ENCODE peak calls at places on chromosome 11, in four cellular contexts. One of them, this sample, is unnamed.

GRCh38 chr11:35272391-35272821 is 133.4 kb downstream of the CD44 start:
- DNase-seq in memory B cell: no peak
- DNase-seq in thoracic aorta: no peak
- DNase-seq in NAMALWA: no peak
- DNase-seq in this sample: no peak

GRCh38 chr11:19400296-19400695 is 159.6 kb upstream of the E2F8 start:
- DNase-seq in memory B cell: no peak
- DNase-seq in thoracic aorta: no peak
- DNase-seq in NAMALWA: no peak
- DNase-seq in this sample: no peak

GRCh38 chr11:18749681-18750319 is 23.8 kb upstream of the IGSF22 start:
- DNase-seq in memory B cell: no peak
- DNase-seq in thoracic aorta: no peak
- DNase-seq in NAMALWA: no peak
- DNase-seq in this sample: no peak

GRCh38 chr11:61834278-61835004 is 6.3 kb downstream of the FADS2 start:
- DNase-seq in memory B cell: peak; percentile 29
- DNase-seq in thoracic aorta: no peak
- DNase-seq in NAMALWA: peak; percentile 89
- DNase-seq in this sample: peak; percentile 64

GRCh38 chr11:104846216-104846615 is 52.0 kb downstream of the CASP12 start:
- DNase-seq in memory B cell: no peak
- DNase-seq in thoracic aorta: no peak
- DNase-seq in NAMALWA: no peak
- DNase-seq in this sample: no peak

GRCh38 chr11:122721201-122721963 is 65.9 kb downstream of the UBASH3B start:
- DNase-seq in memory B cell: no peak
- DNase-seq in thoracic aorta: no peak
- DNase-seq in NAMALWA: no peak
- DNase-seq in this sample: no peak

GRCh38 chr11:69460540-69461257 is 20.8 kb upstream of the LINC01488 start:
- DNase-seq in memory B cell: no peak
- DNase-seq in thoracic aorta: no peak
- DNase-seq in NAMALWA: no peak
- DNase-seq in this sample: no peak

GRCh38 chr11:70230151-70230839 is 27.2 kb downstream of the FADD start:
- DNase-seq in memory B cell: no peak
- DNase-seq in thoracic aorta: no peak
- DNase-seq in NAMALWA: no peak
- DNase-seq in this sample: no peak

GRCh38 chr11:122656631-122657101 is 1.1 kb downstream of the UBASH3B start:
- DNase-seq in memory B cell: peak; percentile 30
- DNase-seq in thoracic aorta: no peak
- DNase-seq in NAMALWA: peak; percentile 61
- DNase-seq in this sample: no peak

GRCh38 chr11:96256604-96257003 is 86.4 kb downstream of the MAML2 start:
- DNase-seq in memory B cell: no peak
- DNase-seq in thoracic aorta: no peak
- DNase-seq in NAMALWA: peak; percentile 49
- DNase-seq in this sample: no peak

GRCh38 chr11:111734383-111735261 is 31.6 kb downstream of the PPP2R1B start:
- DNase-seq in memory B cell: no peak
- DNase-seq in thoracic aorta: no peak
- DNase-seq in NAMALWA: no peak
- DNase-seq in this sample: no peak

GRCh38 chr11:117239295-117239694 is 6.8 kb downstream of the RNF214 start:
- DNase-seq in memory B cell: no peak
- DNase-seq in thoracic aorta: no peak
- DNase-seq in NAMALWA: no peak
- DNase-seq in this sample: no peak

GRCh38 chr11:75380716-75381420 is 18.4 kb upstream of the RPS3 start:
- DNase-seq in memory B cell: no peak
- DNase-seq in thoracic aorta: no peak
- DNase-seq in NAMALWA: no peak
- DNase-seq in this sample: no peak

GRCh38 chr11:88529426-88529825 is 191.9 kb upstream of the CTSC start:
- DNase-seq in memory B cell: no peak
- DNase-seq in thoracic aorta: no peak
- DNase-seq in NAMALWA: no peak
- DNase-seq in this sample: no peak

GRCh38 chr11:122895591-122895990 is 13.0 kb downstream of the JHY start:
- DNase-seq in memory B cell: no peak
- DNase-seq in thoracic aorta: no peak
- DNase-seq in NAMALWA: no peak
- DNase-seq in this sample: no peak

GRCh38 chr11:61332266-61332822 is 561 bp downstream of the DDB1 start:
- DNase-seq in memory B cell: no peak
- DNase-seq in thoracic aorta: no peak
- DNase-seq in NAMALWA: peak; percentile 46
- DNase-seq in this sample: no peak

GRCh38 chr11:703515-703914 is 2.5 kb upstream of the EPS8L2 start:
- DNase-seq in memory B cell: no peak
- DNase-seq in thoracic aorta: no peak
- DNase-seq in NAMALWA: no peak
- DNase-seq in this sample: no peak

GRCh38 chr11:88849368-88849767 is 216.4 kb downstream of the GRM5 start:
- DNase-seq in memory B cell: no peak
- DNase-seq in thoracic aorta: no peak
- DNase-seq in NAMALWA: no peak
- DNase-seq in this sample: no peak

GRCh38 chr11:63922673-63923192 is 5.8 kb upstream of the RCOR2 start:
- DNase-seq in memory B cell: no peak
- DNase-seq in thoracic aorta: no peak
- DNase-seq in NAMALWA: no peak
- DNase-seq in this sample: no peak

GRCh38 chr11:9691865-9692264 is 28.0 kb downstream of the SWAP70 start:
- DNase-seq in memory B cell: no peak
- DNase-seq in thoracic aorta: no peak
- DNase-seq in NAMALWA: peak; percentile 53
- DNase-seq in this sample: no peak

GRCh38 chr11:122024278-122024677 is 91.7 kb downstream of the BLID start:
- DNase-seq in memory B cell: no peak
- DNase-seq in thoracic aorta: no peak
- DNase-seq in NAMALWA: no peak
- DNase-seq in this sample: no peak

GRCh38 chr11:69088676-69089146 is 40.0 kb downstream of the TPCN2 start:
- DNase-seq in memory B cell: peak; percentile 73
- DNase-seq in thoracic aorta: peak; percentile 56
- DNase-seq in NAMALWA: peak; percentile 86
- DNase-seq in this sample: peak; percentile 79

GRCh38 chr11:27412192-27412691 is 49.2 kb upstream of the CCDC34 start:
- DNase-seq in memory B cell: no peak
- DNase-seq in thoracic aorta: no peak
- DNase-seq in NAMALWA: no peak
- DNase-seq in this sample: no peak

GRCh38 chr11:111923351-111923788 is 4.7 kb downstream of the C11orf52 start:
- DNase-seq in memory B cell: no peak
- DNase-seq in thoracic aorta: no peak
- DNase-seq in NAMALWA: no peak
- DNase-seq in this sample: no peak

GRCh38 chr11:72409458-72409857 is 24.9 kb downstream of the CLPB start:
- DNase-seq in memory B cell: no peak
- DNase-seq in thoracic aorta: no peak
- DNase-seq in NAMALWA: no peak
- DNase-seq in this sample: no peak

GRCh38 chr11:109241988-109242387 is 180.0 kb upstream of the C11orf87 start:
- DNase-seq in memory B cell: no peak
- DNase-seq in thoracic aorta: no peak
- DNase-seq in NAMALWA: no peak
- DNase-seq in this sample: no peak

GRCh38 chr11:45658292-45658991 is 7.0 kb downstream of the CHST1 start:
- DNase-seq in memory B cell: no peak
- DNase-seq in thoracic aorta: peak; percentile 33
- DNase-seq in NAMALWA: no peak
- DNase-seq in this sample: peak; percentile 82

GRCh38 chr11:12587333-12587997 is 86.8 kb upstream of the TEAD1 start:
- DNase-seq in memory B cell: no peak
- DNase-seq in thoracic aorta: no peak
- DNase-seq in NAMALWA: no peak
- DNase-seq in this sample: no peak

GRCh38 chr11:28932940-28933339 is 824.8 kb downstream of the METTL15 start:
- DNase-seq in memory B cell: no peak
- DNase-seq in thoracic aorta: no peak
- DNase-seq in NAMALWA: no peak
- DNase-seq in this sample: no peak

GRCh38 chr11:27860811-27861210 is 160.6 kb upstream of the BDNF start:
- DNase-seq in memory B cell: no peak
- DNase-seq in thoracic aorta: no peak
- DNase-seq in NAMALWA: no peak
- DNase-seq in this sample: no peak

GRCh38 chr11:101466352-101466751 is 117.5 kb downstream of the TRPC6 start:
- DNase-seq in memory B cell: no peak
- DNase-seq in thoracic aorta: no peak
- DNase-seq in NAMALWA: no peak
- DNase-seq in this sample: no peak

GRCh38 chr11:111362887-111363411 is 16.1 kb downstream of the POU2AF1 start:
- DNase-seq in memory B cell: no peak
- DNase-seq in thoracic aorta: no peak
- DNase-seq in NAMALWA: no peak
- DNase-seq in this sample: no peak

GRCh38 chr11:44728491-44728910 is 1.7 kb downstream of the TSPAN18 start:
- DNase-seq in memory B cell: no peak
- DNase-seq in thoracic aorta: no peak
- DNase-seq in NAMALWA: no peak
- DNase-seq in this sample: no peak

GRCh38 chr11:1836011-1836945 is 1.5 kb downstream of the SYT8 start:
- DNase-seq in memory B cell: no peak
- DNase-seq in thoracic aorta: no peak
- DNase-seq in NAMALWA: no peak
- DNase-seq in this sample: no peak

GRCh38 chr11:27392715-27393114 is 29.7 kb upstream of the CCDC34 start:
- DNase-seq in memory B cell: no peak
- DNase-seq in thoracic aorta: no peak
- DNase-seq in NAMALWA: no peak
- DNase-seq in this sample: no peak

GRCh38 chr11:64538501-64538951 is 52.5 kb upstream of the SLC22A12 start:
- DNase-seq in memory B cell: no peak
- DNase-seq in thoracic aorta: no peak
- DNase-seq in NAMALWA: no peak
- DNase-seq in this sample: no peak

GRCh38 chr11:9606799-9607510 is 33.5 kb downstream of the WEE1 start:
- DNase-seq in memory B cell: no peak
- DNase-seq in thoracic aorta: no peak
- DNase-seq in NAMALWA: no peak
- DNase-seq in this sample: no peak

GRCh38 chr11:110507328-110507727 is 77.6 kb downstream of the FDX1 start:
- DNase-seq in memory B cell: no peak
- DNase-seq in thoracic aorta: no peak
- DNase-seq in NAMALWA: no peak
- DNase-seq in this sample: no peak

GRCh38 chr11:1565904-1566247 is 6.2 kb downstream of the DUSP8 start:
- DNase-seq in memory B cell: no peak
- DNase-seq in thoracic aorta: no peak
- DNase-seq in NAMALWA: no peak
- DNase-seq in this sample: no peak

GRCh38 chr11:59289782-59290181 is 68.9 kb upstream of the OR5AN1 start:
- DNase-seq in memory B cell: no peak
- DNase-seq in thoracic aorta: no peak
- DNase-seq in NAMALWA: no peak
- DNase-seq in this sample: no peak

This sample was measured in uterus.